ENCODE peak calls at places on chromosomes 5 and 9, in five cellular contexts. V, S, A, E and R are unnamed samples.

GRCh38 chr5:181217111-181217804 is 5.8 kb upstream of the TRIM41 start:
- DNase-seq in V (peak; percentile 51), S (peak; percentile 86), A (peak; percentile 82), E (no peak), R (no peak)

GRCh38 chr5:171630047-171630669 is 155.5 kb upstream of the SMIM23 start:
- DNase-seq in V (peak; percentile 48), S (peak; percentile 87), A (no peak), E (no peak), R (peak; percentile 70)

GRCh38 chr5:87574106-87574505 is 161.4 kb upstream of the CCNH start:
- DNase-seq in V (no peak), S (no peak), A (no peak), E (no peak), R (no peak)

GRCh38 chr5:159441441-159441840 is 111.2 kb upstream of the IL12B start:
- DNase-seq in V (no peak), S (no peak), A (peak; percentile 4), E (no peak), R (no peak)

GRCh38 chr5:23507278-23507685 is at the start of gene PRDM9:
- DNase-seq in V (peak; percentile 30), S (no peak), A (no peak), E (no peak), R (no peak)

GRCh38 chr5:181187500-181188213 is 17.3 kb downstream of the TRIM7 start:
- DNase-seq in V (peak; percentile 69), S (peak; percentile 97), A (peak; percentile 75), E (no peak), R (no peak)

GRCh38 chr5:124180523-124181461 is 565.6 kb downstream of the ZNF608 start:
- DNase-seq in V (no peak), S (peak; percentile 65), A (no peak), E (no peak), R (no peak)

GRCh38 chr9:35349287-35349990 is 140.5 kb upstream of the RUSC2 start:
- DNase-seq in V (no peak), S (no peak), A (no peak), E (no peak), R (no peak)

GRCh38 chr5:100469780-100470179 is 65.4 kb upstream of the FAM174A start:
- DNase-seq in V (no peak), S (no peak), A (no peak), E (no peak), R (no peak)

GRCh38 chr9:89917861-89918260 is 313.0 kb downstream of the GADD45G start:
- DNase-seq in V (no peak), S (no peak), A (no peak), E (no peak), R (no peak)

GRCh38 chr5:38714703-38715355 is 131.0 kb upstream of the OSMR start:
- DNase-seq in V (no peak), S (no peak), A (no peak), E (no peak), R (no peak)

GRCh38 chr9:93205045-93205768 is 21.3 kb downstream of the WNK2 start:
- DNase-seq in V (peak; percentile 75), S (no peak), A (peak; percentile 44), E (no peak), R (no peak)

GRCh38 chr5:65769539-65769938 is 47.5 kb downstream of the NLN start:
- DNase-seq in V (no peak), S (peak; percentile 85), A (no peak), E (no peak), R (no peak)

GRCh38 chr9:34927061-34927460 is 31.0 kb upstream of the PHF24 start:
- DNase-seq in V (no peak), S (no peak), A (no peak), E (no peak), R (no peak)

GRCh38 chr9:128055222-128056040 is 11.7 kb downstream of the NAIF1 start:
- DNase-seq in V (no peak), S (no peak), A (no peak), E (no peak), R (no peak)

GRCh38 chr9:79637180-79637925 is 65.6 kb downstream of the TLE4 start:
- DNase-seq in V (no peak), S (no peak), A (no peak), E (no peak), R (no peak)

GRCh38 chr9:121609845-121610637 is 41.4 kb upstream of the DAB2IP start:
- DNase-seq in V (peak; percentile 37), S (no peak), A (no peak), E (no peak), R (no peak)

GRCh38 chr5:140217299-140218026 is 42.5 kb downstream of the CYSTM1 start:
- DNase-seq in V (no peak), S (no peak), A (no peak), E (no peak), R (no peak)

GRCh38 chr5:98921947-98922508 is 6.8 kb downstream of the CHD1 start:
- DNase-seq in V (no peak), S (no peak), A (no peak), E (no peak), R (no peak)

GRCh38 chr5:108727154-108727638 is 20.5 kb upstream of the FER start:
- DNase-seq in V (no peak), S (no peak), A (no peak), E (no peak), R (peak; percentile 68)

GRCh38 chr5:87113848-87114247 is 153.8 kb upstream of the RASA1 start:
- DNase-seq in V (no peak), S (peak; percentile 96), A (no peak), E (peak; percentile 5), R (no peak)